ENCODE peak calls at places on chromosomes 12 and 14, in nine cellular contexts. X, C, J, F, Q, K, A, L and Y are unnamed samples.

GRCh38 chr12:31773223-31773750 is 44.5 kb upstream of the AMN1 start:
- DNase-seq in A (no peak), L (peak; percentile 21), Q (no peak), C (no peak), X (no peak), F (no peak), J (no peak), K (no peak), Y (no peak)

GRCh38 chr14:67358914-67359313 is 690 bp downstream of the ATP6V1D start:
- DNase-seq in L (no peak), Q (no peak), J (no peak), A (peak; percentile 19), K (no peak), X (no peak), F (no peak), C (peak; percentile 4), Y (peak; percentile 14)

GRCh38 chr14:50830932-50831703 is at the start of gene NIN:
- DNase-seq in A (peak; percentile 43), X (peak; percentile 48), Q (peak; percentile 65), F (peak; percentile 59), L (peak; percentile 82), K (peak; percentile 48), C (peak; percentile 79), J (peak; percentile 93), Y (peak; percentile 64)

GRCh38 chr12:96046543-96047137 is 11.3 kb upstream of the LTA4H start:
- DNase-seq in C (no peak), K (no peak), Q (no peak), A (no peak), X (no peak), F (no peak), J (no peak), L (peak; percentile 20), Y (no peak)

GRCh38 chr14:44369401-44370123 is 137.5 kb downstream of the FSCB start:
- DNase-seq in J (no peak), F (no peak), K (no peak), C (no peak), X (no peak), Q (no peak), A (no peak), L (no peak), Y (no peak)

GRCh38 chr14:54447231-54447692 is 6.1 kb upstream of the CNIH1 start:
- DNase-seq in Q (no peak), K (no peak), C (peak; percentile 80), F (no peak), A (peak; percentile 37), X (peak; percentile 38), L (no peak), J (no peak), Y (no peak)

GRCh38 chr12:76375939-76376338 is 27.7 kb upstream of the BBS10 start:
- DNase-seq in L (no peak), C (no peak), K (no peak), X (no peak), F (no peak), Q (no peak), A (no peak), J (no peak), Y (no peak)

GRCh38 chr12:42669471-42669997 is 80.0 kb upstream of the PRICKLE1 start:
- DNase-seq in J (no peak), A (no peak), Q (no peak), C (no peak), X (no peak), L (no peak), F (no peak), K (no peak), Y (no peak)

GRCh38 chr12:120247621-120248030 is 17.9 kb downstream of the PXN start:
- DNase-seq in F (no peak), L (no peak), X (peak; percentile 83), J (no peak), C (no peak), Q (no peak), K (no peak), A (no peak), Y (no peak)

GRCh38 chr14:57461777-57462320 is 31.8 kb downstream of the CCDC198 start:
- DNase-seq in F (no peak), X (no peak), J (no peak), L (no peak), K (no peak), C (no peak), Q (no peak), A (no peak), Y (no peak)